ENCODE peak calls at places on chromosomes 5 and 9, in nine cellular contexts. O, K, N, J, Q, B, R, W and V are unnamed samples.

GRCh38 chr5:160245506-160246100 is 16.3 kb downstream of the FABP6 start:
- DNase-seq in O (no peak), K (peak; percentile 62), N (no peak), J (no peak), Q (no peak), B (no peak), R (no peak), W (no peak), V (no peak)

GRCh38 chr5:155943516-155944407 is 383.2 kb upstream of the SGCD start:
- DNase-seq in O (peak; percentile 27), K (peak; percentile 52), N (peak; percentile 77), J (peak; percentile 7), Q (no peak), B (peak; percentile 31), R (no peak), W (no peak), V (no peak)

GRCh38 chr5:153791339-153791738 is 247.4 kb downstream of the FAM114A2 start:
- DNase-seq in O (no peak), K (no peak), N (no peak), J (no peak), Q (no peak), B (no peak), R (no peak), W (no peak), V (no peak)

GRCh38 chr9:23447166-23447565 is 378.9 kb downstream of the ELAVL2 start:
- DNase-seq in O (no peak), K (no peak), N (peak; percentile 39), J (no peak), Q (no peak), B (no peak), R (no peak), W (no peak), V (no peak)

GRCh38 chr5:135473956-135474670 is 22.0 kb upstream of the TIFAB start:
- DNase-seq in O (no peak), K (no peak), N (no peak), J (no peak), Q (no peak), B (no peak), R (no peak), W (no peak), V (no peak)

GRCh38 chr9:135239769-135240141 is 152.3 kb downstream of the OLFM1 start:
- DNase-seq in O (no peak), K (no peak), N (no peak), J (no peak), Q (no peak), B (no peak), R (no peak), W (no peak), V (no peak)

GRCh38 chr9:134066923-134067851 is 639 bp downstream of the BRD3 start:
- DNase-seq in O (peak; percentile 36), K (peak; percentile 81), N (peak; percentile 43), J (peak; percentile 53), Q (no peak), B (no peak), R (no peak), W (no peak), V (no peak)

GRCh38 chr5:67120032-67120431 is 76.6 kb downstream of the CD180 start:
- DNase-seq in O (no peak), K (no peak), N (no peak), J (no peak), Q (no peak), B (no peak), R (no peak), W (no peak), V (no peak)

GRCh38 chr9:87569008-87569908 is 71.6 kb downstream of the DAPK1 start:
- DNase-seq in O (no peak), K (peak; percentile 82), N (peak; percentile 18), J (no peak), Q (no peak), B (peak; percentile 91), R (no peak), W (no peak), V (no peak)

GRCh38 chr9:116381350-116381749 is 227.8 kb downstream of the PAPPA start:
- DNase-seq in O (no peak), K (no peak), N (no peak), J (no peak), Q (no peak), B (no peak), R (no peak), W (no peak), V (no peak)

GRCh38 chr5:158382473-158382872 is 523.5 kb upstream of the CLINT1 start:
- DNase-seq in O (peak; percentile 59), K (no peak), N (peak; percentile 15), J (no peak), Q (peak; percentile 8), B (no peak), R (peak; percentile 29), W (no peak), V (peak; percentile 85)

GRCh38 chr5:159539678-159540077 is 209.4 kb upstream of the IL12B start:
- DNase-seq in O (no peak), K (no peak), N (no peak), J (no peak), Q (no peak), B (no peak), R (no peak), W (no peak), V (no peak)

GRCh38 chr9:32344551-32345182 is 39.8 kb upstream of the ACO1 start:
- DNase-seq in O (no peak), K (no peak), N (peak; percentile 92), J (no peak), Q (no peak), B (no peak), R (no peak), W (no peak), V (no peak)

GRCh38 chr5:98938459-98938858 is 9.7 kb upstream of the CHD1 start:
- DNase-seq in O (no peak), K (no peak), N (peak; percentile 11), J (no peak), Q (no peak), B (peak; percentile 67), R (no peak), W (no peak), V (no peak)

GRCh38 chr5:140159014-140159927 is 15.7 kb upstream of the CYSTM1 start:
- DNase-seq in O (no peak), K (no peak), N (no peak), J (no peak), Q (no peak), B (no peak), R (no peak), W (no peak), V (no peak)

GRCh38 chr9:82117025-82117424 is 128.5 kb downstream of the SPATA31D1 start:
- DNase-seq in O (no peak), K (peak; percentile 38), N (no peak), J (no peak), Q (no peak), B (no peak), R (no peak), W (no peak), V (no peak)

DNA sequence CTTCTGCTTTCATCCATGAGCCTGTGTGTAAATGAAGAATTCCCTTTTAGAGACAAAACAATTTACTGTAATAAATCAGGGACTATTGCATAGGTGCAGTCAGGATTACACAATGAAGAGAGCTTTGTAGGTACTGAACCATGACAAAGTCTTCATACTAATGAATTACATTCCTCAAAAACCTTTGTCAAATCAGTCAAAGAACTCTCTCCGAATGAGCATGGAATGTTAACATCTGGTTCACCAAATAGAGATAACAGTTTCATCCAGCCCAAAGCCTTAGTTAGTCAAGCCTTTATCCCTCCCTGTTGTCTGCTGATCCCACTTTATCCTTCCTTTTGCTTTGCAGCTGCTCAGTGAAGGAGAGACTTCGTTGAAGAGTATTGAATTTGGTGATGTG is 62.9 kb upstream of the DMRTA1 start:
- DNase-seq in O (no peak), K (no peak), N (peak; percentile 18), J (no peak), Q (no peak), B (no peak), R (no peak), W (no peak), V (no peak)
- TF ChIP-seq REST in O (no peak), K (no peak), N (no peak), J (no peak), Q (no peak), B (no peak), R (no peak), W (no peak), V (no peak)

GRCh38 chr5:173487296-173487695 is 129.2 kb downstream of the BOD1 start:
- DNase-seq in O (no peak), K (no peak), N (no peak), J (no peak), Q (no peak), B (no peak), R (no peak), W (no peak), V (no peak)
- TF ChIP-seq REST in O (no peak), K (no peak), N (no peak), J (no peak), Q (no peak), B (no peak), R (no peak), W (no peak), V (no peak)

GRCh38 chr9:99071313-99072039 is 33.4 kb upstream of the TGFBR1 start:
- DNase-seq in O (no peak), K (no peak), N (no peak), J (no peak), Q (no peak), B (no peak), R (no peak), W (no peak), V (no peak)
- TF ChIP-seq REST in O (no peak), K (no peak), N (no peak), J (no peak), Q (no peak), B (no peak), R (no peak), W (no peak), V (no peak)

GRCh38 chr9:86046080-86046636 is 53.2 kb downstream of the GOLM1 start:
- DNase-seq in O (no peak), K (no peak), N (no peak), J (no peak), Q (no peak), B (no peak), R (no peak), W (no peak), V (no peak)

GRCh38 chr9:86045654-86046053 is 53.7 kb downstream of the GOLM1 start:
- DNase-seq in O (no peak), K (no peak), N (no peak), J (no peak), Q (no peak), B (no peak), R (no peak), W (no peak), V (no peak)

GRCh38 chr9:86042226-86042625 is 57.1 kb downstream of the GOLM1 start:
- DNase-seq in O (no peak), K (no peak), N (no peak), J (no peak), Q (no peak), B (no peak), R (no peak), W (no peak), V (no peak)

GRCh38 chr9:86043586-86043985 is 55.8 kb downstream of the GOLM1 start:
- DNase-seq in O (no peak), K (no peak), N (no peak), J (no peak), Q (no peak), B (no peak), R (no peak), W (no peak), V (no peak)

DNA sequence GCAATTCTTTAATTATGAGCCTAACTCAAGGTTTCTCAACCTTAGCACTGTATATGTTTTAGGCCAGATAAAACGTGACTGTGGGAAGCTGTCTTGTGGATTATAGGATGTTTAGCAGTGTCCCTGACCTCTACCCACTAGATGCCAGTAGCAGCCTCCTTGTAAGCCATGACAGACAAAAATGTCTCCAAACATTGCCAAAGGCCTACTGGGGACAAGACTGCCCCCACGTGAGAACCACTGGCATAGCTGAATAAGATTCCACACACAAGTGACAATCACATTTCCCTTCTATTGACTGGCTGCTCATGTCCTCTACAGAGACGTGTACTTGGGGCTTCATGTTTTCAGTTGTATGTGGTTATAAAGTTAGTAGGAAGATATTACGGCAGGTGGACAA is 55.4 kb downstream of the GOLM1 start:
- DNase-seq in O (no peak), K (no peak), N (no peak), J (no peak), Q (no peak), B (peak; percentile 16), R (peak; percentile 7), W (no peak), V (no peak)
- TF ChIP-seq REST in O (no peak), K (no peak), N (no peak), J (no peak), Q (no peak), B (no peak), R (no peak), W (no peak), V (no peak)